ENCODE peak calls at places on chromosomes 13 and 19, in four cellular contexts. One of them, this sample, is unnamed.

GRCh38 chr19:6890421-6890913 is 3.1 kb downstream of the ADGRE1 start:
- DNase-seq in GM12878: no peak
- DNase-seq in H1: no peak
- DNase-seq in HepG2: no peak
- DNase-seq in this sample: no peak

GRCh38 chr13:67353031-67353430 is 122.9 kb upstream of the PCDH9 start:
- DNase-seq in GM12878: no peak
- DNase-seq in H1: no peak
- DNase-seq in HepG2: no peak
- DNase-seq in this sample: no peak

GRCh38 chr13:111614009-111614408 is 293.6 kb downstream of the TEX29 start:
- DNase-seq in GM12878: no peak
- DNase-seq in H1: no peak
- DNase-seq in HepG2: no peak
- DNase-seq in this sample: no peak

GRCh38 chr19:47729799-47730520 is 15.4 kb upstream of the NOP53 start:
- DNase-seq in GM12878: no peak
- DNase-seq in H1: no peak
- DNase-seq in HepG2: peak
- DNase-seq in this sample: peak

GRCh38 chr19:35105411-35106290 is 10.0 kb upstream of the FXYD3 start:
- DNase-seq in GM12878: no peak
- DNase-seq in H1: no peak
- DNase-seq in HepG2: no peak
- DNase-seq in this sample: no peak

GRCh38 chr13:35617420-35617819 is 140.9 kb upstream of the MAB21L1 start:
- DNase-seq in GM12878: no peak
- DNase-seq in H1: no peak
- DNase-seq in HepG2: no peak
- DNase-seq in this sample: no peak

GRCh38 chr13:110506396-110506795 is 55.1 kb downstream of the RAB20 start:
- DNase-seq in GM12878: no peak
- DNase-seq in H1: no peak
- DNase-seq in HepG2: no peak
- DNase-seq in this sample: no peak

GRCh38 chr13:70604448-70604847 is 496.2 kb upstream of the KLHL1 start:
- DNase-seq in GM12878: no peak
- DNase-seq in H1: no peak
- DNase-seq in HepG2: no peak
- DNase-seq in this sample: no peak

GRCh38 chr13:31045621-31046081 is 113.2 kb downstream of the TEX26 start:
- DNase-seq in GM12878: peak
- DNase-seq in H1: no peak
- DNase-seq in HepG2: peak
- DNase-seq in this sample: no peak

GRCh38 chr19:11141937-11142527 is 13.6 kb downstream of the SPC24 start:
- DNase-seq in GM12878: no peak
- DNase-seq in H1: no peak
- DNase-seq in HepG2: peak
- DNase-seq in this sample: no peak

GRCh38 chr19:47094557-47095517 is 18.7 kb downstream of the ZC3H4 start:
- DNase-seq in GM12878: no peak
- DNase-seq in H1: no peak
- DNase-seq in HepG2: peak
- DNase-seq in this sample: no peak

GRCh38 chr13:50167224-50167947 is 152.1 kb downstream of the KCNRG start:
- DNase-seq in GM12878: no peak
- DNase-seq in H1: no peak
- DNase-seq in HepG2: no peak
- DNase-seq in this sample: no peak

GRCh38 chr13:80712026-80712425 is 371.1 kb upstream of the SPRY2 start:
- DNase-seq in GM12878: no peak
- DNase-seq in H1: no peak
- DNase-seq in HepG2: no peak
- DNase-seq in this sample: no peak

GRCh38 chr19:39379865-39380399 is 11.0 kb downstream of the PAF1 start:
- DNase-seq in GM12878: no peak
- DNase-seq in H1: no peak
- DNase-seq in HepG2: no peak
- DNase-seq in this sample: no peak

GRCh38 chr19:14343286-14343685 is 38.0 kb upstream of the ADGRE5 start:
- DNase-seq in GM12878: no peak
- DNase-seq in H1: no peak
- DNase-seq in HepG2: no peak
- DNase-seq in this sample: peak

GRCh38 chr19:57583104-57583520 is 833 bp upstream of the ZIK1 start:
- DNase-seq in GM12878: no peak
- DNase-seq in H1: no peak
- DNase-seq in HepG2: no peak
- DNase-seq in this sample: no peak

GRCh38 chr19:3653081-3653795 is 26.6 kb upstream of the CACTIN start:
- DNase-seq in GM12878: no peak
- DNase-seq in H1: no peak
- DNase-seq in HepG2: no peak
- DNase-seq in this sample: no peak

GRCh38 chr13:85525411-85525810 is 273.8 kb downstream of the SLITRK6 start:
- DNase-seq in GM12878: no peak
- DNase-seq in H1: no peak
- DNase-seq in HepG2: no peak
- DNase-seq in this sample: no peak

GRCh38 chr13:26075498-26075897 is 23.7 kb upstream of the SHISA2 start:
- DNase-seq in GM12878: no peak
- DNase-seq in H1: no peak
- DNase-seq in HepG2: no peak
- DNase-seq in this sample: no peak

GRCh38 chr19:1265611-1266115 is 3.5 kb upstream of the CIRBP start:
- DNase-seq in GM12878: no peak
- DNase-seq in H1: no peak
- DNase-seq in HepG2: no peak
- DNase-seq in this sample: no peak
- H3K4me3 ChIP-seq in GM12878: peak
- H3K4me3 ChIP-seq in H1: peak
- H3K4me3 ChIP-seq in HepG2: peak
- H3K4me3 ChIP-seq in this sample: peak

DNA sequence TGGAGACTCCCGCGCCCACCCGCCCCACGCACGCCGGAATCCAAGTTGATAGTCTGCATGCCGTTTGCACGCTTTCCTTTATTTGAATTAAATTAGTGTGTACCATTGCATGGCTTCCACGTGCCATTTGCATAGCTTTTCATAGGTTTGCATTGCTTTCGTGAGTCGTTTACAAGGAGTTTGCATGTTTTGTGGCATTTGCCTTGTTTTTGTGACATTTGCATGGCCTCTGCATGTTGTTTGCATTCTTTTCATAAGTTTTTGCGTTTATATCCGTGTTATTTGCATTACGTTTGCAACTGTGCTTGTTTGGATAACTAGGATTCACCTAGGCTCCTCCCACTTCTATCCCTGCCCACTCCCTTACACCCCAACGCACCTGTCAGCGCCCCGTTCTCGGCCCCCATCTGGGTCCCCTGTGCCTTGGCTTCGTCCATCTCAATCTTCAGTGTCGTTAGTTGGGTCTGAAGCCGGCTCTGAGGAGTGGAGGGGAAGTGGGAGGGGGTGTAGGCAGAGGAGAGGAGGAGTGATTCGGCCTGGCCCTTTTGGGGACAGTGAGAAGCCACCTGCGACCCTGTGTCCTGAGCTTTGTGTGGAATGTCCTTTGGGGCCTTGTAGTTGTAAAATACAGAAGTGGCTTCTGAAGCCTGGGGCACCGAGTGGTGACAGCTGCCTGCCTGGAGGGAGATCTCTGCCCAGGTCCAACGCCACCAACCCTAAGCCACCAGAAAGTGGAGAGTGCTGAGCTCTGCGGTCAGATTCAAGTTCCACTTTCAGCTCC is 2.4 kb downstream of the CCDC194 start:
- DNase-seq in GM12878: no peak
- DNase-seq in H1: no peak
- DNase-seq in HepG2: no peak
- DNase-seq in this sample: peak
- TF ChIP-seq TCF12 in GM12878: no peak
- TF ChIP-seq TCF12 in H1: no peak
- TF ChIP-seq TCF12 in HepG2: no peak
- TF ChIP-seq TCF12 in this sample: no peak

GRCh38 chr13:100673831-100674362 is 698 bp downstream of the TMTC4 start:
- DNase-seq in GM12878: no peak
- DNase-seq in H1: no peak
- DNase-seq in HepG2: peak
- DNase-seq in this sample: no peak
- TF ChIP-seq MAX in GM12878: no peak
- TF ChIP-seq MAX in H1: no peak
- TF ChIP-seq MAX in HepG2: no peak
- TF ChIP-seq MAX in this sample: peak

GRCh38 chr13:98207411-98207810 is 30.3 kb upstream of the RNF113B start:
- DNase-seq in GM12878: no peak
- DNase-seq in H1: no peak
- DNase-seq in HepG2: no peak
- DNase-seq in this sample: no peak
- H3K4me3 ChIP-seq in GM12878: no peak
- H3K4me3 ChIP-seq in H1: no peak
- H3K4me3 ChIP-seq in HepG2: no peak
- H3K4me3 ChIP-seq in this sample: peak